ENCODE peak calls at places on chromosomes 5 and 9, in four cellular contexts. One of them, this sample, is unnamed.

GRCh38 chr9:137082222-137082924 is 4.4 kb upstream of the MAN1B1 start:
- DNase-seq in T1000: no peak
- DNase-seq in lung microvascular endothelial cell: no peak
- DNase-seq in AG08396: no peak
- DNase-seq in this sample: no peak

GRCh38 chr9:70406446-70406862 is 8.0 kb downstream of the KLF9 start:
- DNase-seq in T1000: no peak
- DNase-seq in lung microvascular endothelial cell: peak
- DNase-seq in AG08396: no peak
- DNase-seq in this sample: no peak

GRCh38 chr9:5144217-5144616 is 41.2 kb downstream of the INSL6 start:
- DNase-seq in T1000: no peak
- DNase-seq in lung microvascular endothelial cell: no peak
- DNase-seq in AG08396: no peak
- DNase-seq in this sample: no peak

GRCh38 chr5:6715758-6716633 is 2.8 kb downstream of the TENT4A start:
- DNase-seq in T1000: no peak
- DNase-seq in lung microvascular endothelial cell: no peak
- DNase-seq in AG08396: no peak
- DNase-seq in this sample: no peak

GRCh38 chr5:94081088-94081487 is 339.7 kb upstream of the POU5F2 start:
- DNase-seq in T1000: no peak
- DNase-seq in lung microvascular endothelial cell: no peak
- DNase-seq in AG08396: no peak
- DNase-seq in this sample: no peak

GRCh38 chr9:10903969-10904368 is 291.2 kb upstream of the PTPRD start:
- DNase-seq in T1000: no peak
- DNase-seq in lung microvascular endothelial cell: peak
- DNase-seq in AG08396: no peak
- DNase-seq in this sample: no peak

GRCh38 chr9:16266648-16267276 is 603.7 kb downstream of the BNC2 start:
- DNase-seq in T1000: no peak
- DNase-seq in lung microvascular endothelial cell: no peak
- DNase-seq in AG08396: no peak
- DNase-seq in this sample: no peak

GRCh38 chr5:128135286-128135685 is 51.7 kb downstream of the SLC12A2 start:
- DNase-seq in T1000: no peak
- DNase-seq in lung microvascular endothelial cell: no peak
- DNase-seq in AG08396: no peak
- DNase-seq in this sample: no peak

GRCh38 chr9:121778252-121779225 is 127.1 kb downstream of the DAB2IP start:
- DNase-seq in T1000: no peak
- DNase-seq in lung microvascular endothelial cell: peak
- DNase-seq in AG08396: no peak
- DNase-seq in this sample: no peak

This sample was measured in brain pericyte.